ENCODE peak calls at places on chromosomes 7 and 10, in five cellular contexts. U is cardiac muscle cell; S is psoas muscle; B is SK-N-SH; E is CD8-positive, alpha-beta memory T cell. I is an unnamed sample.

GRCh38 chr10:62037166-62037831 is 135.8 kb downstream of the ARID5B start:
- DNase-seq in U (peak; percentile 84), S (no peak), B (no peak), E (no peak), I (no peak)

GRCh38 chr7:98548370-98548769 is 68.7 kb upstream of the NPTX2 start:
- DNase-seq in U (no peak), S (no peak), B (no peak), E (no peak), I (no peak)

GRCh38 chr7:6422926-6423632 is 24.7 kb downstream of the DAGLB start:
- DNase-seq in U (no peak), S (no peak), B (no peak), E (no peak), I (no peak)

GRCh38 chr10:84550756-84551436 is 222.5 kb downstream of the CCSER2 start:
- DNase-seq in U (no peak), S (no peak), B (no peak), E (no peak), I (no peak)

GRCh38 chr7:53602817-53603418 is 567.5 kb downstream of the POM121L12 start:
- DNase-seq in U (no peak), S (no peak), B (no peak), E (no peak), I (no peak)

GRCh38 chr7:88267421-88267820 is 39.3 kb downstream of the STEAP4 start:
- DNase-seq in U (no peak), S (no peak), B (no peak), E (no peak), I (no peak)

GRCh38 chr10:63696205-63696604 is 175.0 kb downstream of the REEP3 start:
- DNase-seq in U (no peak), S (no peak), B (no peak), E (no peak), I (no peak)

GRCh38 chr7:158413962-158414961 is 173.4 kb downstream of the PTPRN2 start:
- DNase-seq in U (no peak), S (no peak), B (no peak), E (no peak), I (no peak)

GRCh38 chr7:29146082-29146706 is at the start of gene CPVL:
- DNase-seq in U (no peak), S (peak; percentile 71), B (peak; percentile 62), E (no peak), I (no peak)

GRCh38 chr10:79588800-79589199 is 21.9 kb upstream of the SFTPA1 start:
- DNase-seq in U (no peak), S (no peak), B (no peak), E (no peak), I (no peak)

GRCh38 chr7:158782638-158783490 is 46.4 kb downstream of the ESYT2 start:
- DNase-seq in U (peak; percentile 48), S (peak; percentile 83), B (no peak), E (no peak), I (no peak)

GRCh38 chr10:5419466-5420094 is 7.2 kb downstream of the NET1 start:
- DNase-seq in U (peak; percentile 62), S (no peak), B (no peak), E (no peak), I (no peak)

GRCh38 chr10:24451325-24451820 is 242.4 kb downstream of the KIAA1217 start:
- DNase-seq in U (no peak), S (no peak), B (no peak), E (no peak), I (no peak)

GRCh38 chr7:132551928-132552327 is 24.3 kb downstream of the PLXNA4 start:
- DNase-seq in U (no peak), S (no peak), B (no peak), E (no peak), I (no peak)

GRCh38 chr7:28483868-28484267 is 71.5 kb downstream of the CREB5 start:
- DNase-seq in U (no peak), S (no peak), B (no peak), E (no peak), I (no peak)

GRCh38 chr10:122974034-122974433 is 6.2 kb upstream of the PSTK start:
- DNase-seq in U (peak; percentile 13), S (no peak), B (no peak), E (no peak), I (no peak)

GRCh38 chr7:3301831-3302618 is 973 bp downstream of the SDK1 start:
- DNase-seq in U (peak; percentile 28), S (no peak), B (peak; percentile 60), E (no peak), I (peak; percentile 15)

GRCh38 chr7:136133491-136133990 is 156.4 kb upstream of the MTPN start:
- DNase-seq in U (no peak), S (no peak), B (no peak), E (no peak), I (no peak)

GRCh38 chr10:113705344-113705878 is 25.7 kb downstream of the CASP7 start:
- DNase-seq in U (no peak), S (no peak), B (no peak), E (no peak), I (no peak)

GRCh38 chr7:80548790-80549530 is 37.1 kb upstream of the GNAT3 start:
- DNase-seq in U (peak; percentile 22), S (no peak), B (no peak), E (no peak), I (no peak)

GRCh38 chr10:96129387-96130325 is at the start of gene ZNF518A:
- DNase-seq in U (peak; percentile 99), S (peak; percentile 95), B (peak; percentile 88), E (peak; percentile 82), I (peak; percentile 98)

GRCh38 chr7:124035706-124036105 is 2.8 kb upstream of the TMEM229A start:
- DNase-seq in U (no peak), S (no peak), B (no peak), E (no peak), I (no peak)

GRCh38 chr10:121113385-121113696 is 262.2 kb downstream of the WDR11 start:
- DNase-seq in U (no peak), S (no peak), B (no peak), E (no peak), I (no peak)

GRCh38 chr10:112754001-112754411 is 196.0 kb upstream of the TCF7L2 start:
- DNase-seq in U (peak; percentile 58), S (no peak), B (no peak), E (no peak), I (no peak)

GRCh38 chr7:17681965-17682364 is 258.3 kb downstream of the SNX13 start:
- DNase-seq in U (peak; percentile 52), S (no peak), B (no peak), E (no peak), I (no peak)

GRCh38 chr7:116769541-116769940 is 92.8 kb upstream of the CAPZA2 start:
- DNase-seq in U (no peak), S (no peak), B (no peak), E (no peak), I (no peak)

GRCh38 chr10:121681171-121681752 is 83.0 kb upstream of the FGFR2 start:
- DNase-seq in U (no peak), S (no peak), B (no peak), E (no peak), I (no peak)

GRCh38 chr7:128082431-128082830 is 51.2 kb upstream of the LRRC4 start:
- DNase-seq in U (no peak), S (no peak), B (no peak), E (no peak), I (no peak)

GRCh38 chr10:132858121-132859081 is 72.5 kb upstream of the NKX6-2 start:
- DNase-seq in U (no peak), S (peak; percentile 28), B (no peak), E (no peak), I (no peak)

GRCh38 chr7:140672382-140673062 is at the start of gene ADCK2:
- DNase-seq in U (no peak), S (no peak), B (peak; percentile 99), E (peak; percentile 54), I (peak; percentile 54)

GRCh38 chr10:106189254-106189653 is 975.3 kb downstream of the SORCS1 start:
- DNase-seq in U (peak; percentile 50), S (no peak), B (peak; percentile 20), E (no peak), I (no peak)

GRCh38 chr10:70742537-70743429 is 42.4 kb downstream of the TBATA start:
- DNase-seq in U (peak; percentile 88), S (no peak), B (no peak), E (no peak), I (no peak)

DNA sequence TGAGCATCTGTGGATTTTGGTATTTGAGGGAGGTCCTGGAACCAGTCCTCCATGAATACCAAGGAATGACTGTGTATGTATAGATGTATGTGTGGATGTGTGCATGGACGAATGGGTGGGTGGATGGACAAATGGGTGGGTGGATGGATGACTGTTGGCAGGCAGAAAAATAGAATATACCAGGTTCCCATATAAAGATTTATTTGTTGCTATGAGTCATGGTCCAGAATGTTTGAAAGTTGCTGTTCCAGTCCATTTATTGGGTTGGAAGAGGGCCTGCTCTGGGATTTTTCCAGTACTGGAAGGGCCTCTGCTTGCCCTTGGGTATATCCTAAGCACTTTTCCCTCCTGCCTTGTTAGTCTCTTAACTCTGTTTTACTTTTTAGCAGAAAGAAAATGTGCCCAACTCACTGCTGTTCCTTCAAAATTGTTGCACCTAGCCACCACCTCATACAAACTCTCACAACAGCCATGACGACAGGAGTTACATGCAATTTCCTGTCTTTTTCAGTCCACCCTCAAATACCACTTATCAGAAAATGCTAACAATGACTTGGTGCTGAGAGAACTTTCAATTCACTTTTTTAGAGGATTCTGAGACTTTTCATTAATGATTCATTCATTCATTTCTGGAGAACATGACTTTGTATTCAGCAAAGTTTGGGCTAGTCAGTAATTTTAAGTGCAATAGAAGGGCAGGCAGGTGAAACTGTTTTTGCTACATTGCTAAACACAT is 108.1 kb downstream of the EEPD1 start:
- DNase-seq in U (peak; percentile 42), S (no peak), B (no peak), E (no peak), I (no peak)
- H3K4me1 ChIP-seq in U (peaks cover 8% of the 10 kb centered on the region), S (peaks cover 57% of the 10 kb centered on the region), B (peaks cover 30% of the 10 kb centered on the region), E (no peaks in the 10 kb centered on the region), I (no peaks in the 10 kb centered on the region)

DNA sequence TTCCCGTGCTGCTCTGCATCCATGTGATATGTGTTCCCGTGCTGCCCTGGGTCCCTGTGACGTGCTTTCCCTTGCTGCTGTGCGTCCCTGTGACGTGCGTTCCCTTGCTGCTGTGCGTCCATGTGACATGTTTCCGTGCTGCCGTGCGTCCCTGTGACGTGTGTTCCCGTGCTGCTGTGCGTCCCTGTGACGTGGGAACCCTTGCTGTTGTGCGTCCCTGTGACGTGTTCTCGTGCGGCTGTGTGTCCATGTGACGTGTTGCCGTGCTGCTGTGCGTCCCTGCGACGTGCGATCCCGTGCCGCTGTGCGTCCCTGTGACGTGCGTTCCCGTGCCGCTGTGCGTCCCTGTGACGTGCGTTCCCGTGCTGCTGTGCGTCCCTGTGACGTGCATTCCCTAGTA is 45.8 kb downstream of the WDR37 start:
- DNase-seq in U (no peak), S (no peak), B (no peak), E (no peak), I (no peak)
- H3K36me3 ChIP-seq in U (peaks cover 20% of the 10 kb centered on the region), S (no peaks in the 10 kb centered on the region), B (peaks cover 70% of the 10 kb centered on the region), E (peaks cover 44% of the 10 kb centered on the region), I (peaks cover 87% of the 10 kb centered on the region)

DNA sequence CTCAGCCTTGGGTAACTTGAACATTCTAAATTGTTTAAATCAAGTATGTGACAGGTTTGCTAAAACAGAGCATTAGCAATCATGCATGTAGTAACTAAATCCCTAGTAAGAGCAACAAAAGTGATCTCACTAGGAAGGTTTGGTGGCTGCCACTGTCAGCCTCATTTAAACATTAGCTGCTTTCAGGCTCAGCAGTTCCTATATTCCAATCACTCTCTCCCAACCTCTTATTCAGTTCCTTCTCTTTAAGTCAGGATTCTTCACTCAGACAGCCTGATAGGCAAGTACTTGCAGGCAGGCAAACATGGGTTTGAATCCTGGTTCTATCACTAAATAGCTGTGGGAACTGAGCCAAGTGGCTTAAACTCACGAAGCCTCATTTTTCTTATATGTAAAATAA is 3.6 kb downstream of the CREB3L2 start:
- DNase-seq in U (no peak), S (no peak), B (no peak), E (no peak), I (no peak)
- H3K4me1 ChIP-seq in U (peaks cover 32% of the 10 kb centered on the region), S (peaks cover 29% of the 10 kb centered on the region), B (peaks cover 53% of the 10 kb centered on the region), E (peaks cover 32% of the 10 kb centered on the region), I (peaks cover 32% of the 10 kb centered on the region)

GRCh38 chr10:71830726-71831125 is 20.3 kb downstream of the PSAP start:
- DNase-seq in U (no peak), S (no peak), B (no peak), E (no peak), I (no peak)
- H3K36me3 ChIP-seq in U (peaks cover 45% of the 10 kb centered on the region), S (peaks cover 13% of the 10 kb centered on the region), B (peaks cover 62% of the 10 kb centered on the region), E (peaks cover 63% of the 10 kb centered on the region), I (peaks cover 67% of the 10 kb centered on the region)